ENCODE peak calls at places on chromosomes 4 and X, in eight cellular contexts. One of them, this sample, is unnamed.

GRCh38 chr4:128516568-128516967 is 229.0 kb upstream of the PGRMC2 start:
- DNase-seq in NCI-H510A treated with DMSO at 0.1 percent for 48 hours: no peak
- DNase-seq in stimulated activated CD8-positive, alpha-beta memory T cell treated with anti-CD3 and anti-CD28 coated beads, Interleukin-7, amount 100 ng/mL, for 4 hours: no peak
- DNase-seq in GM03348: peak
- DNase-seq in mesenteric fat pad: no peak
- DNase-seq in NCI-H1436 treated with DMSO at 0.1 percent for 48 hours: no peak
- DNase-seq in psoas muscle: no peak
- DNase-seq in erythroblast: peak
- DNase-seq in this sample: peak

GRCh38 chr4:110620352-110621327 is 2.2 kb downstream of the PITX2 start:
- DNase-seq in NCI-H510A treated with DMSO at 0.1 percent for 48 hours: peak
- DNase-seq in stimulated activated CD8-positive, alpha-beta memory T cell treated with anti-CD3 and anti-CD28 coated beads, Interleukin-7, amount 100 ng/mL, for 4 hours: no peak
- DNase-seq in GM03348: no peak
- DNase-seq in mesenteric fat pad: peak
- DNase-seq in NCI-H1436 treated with DMSO at 0.1 percent for 48 hours: no peak
- DNase-seq in psoas muscle: peak
- DNase-seq in erythroblast: peak
- DNase-seq in this sample: no peak

GRCh38 chrX:139559383-139560042 is 29.0 kb downstream of the F9 start:
- DNase-seq in NCI-H510A treated with DMSO at 0.1 percent for 48 hours: peak
- DNase-seq in stimulated activated CD8-positive, alpha-beta memory T cell treated with anti-CD3 and anti-CD28 coated beads, Interleukin-7, amount 100 ng/mL, for 4 hours: no peak
- DNase-seq in GM03348: peak
- DNase-seq in mesenteric fat pad: no peak
- DNase-seq in NCI-H1436 treated with DMSO at 0.1 percent for 48 hours: no peak
- DNase-seq in psoas muscle: no peak
- DNase-seq in erythroblast: peak
- DNase-seq in this sample: peak

GRCh38 chr4:81482344-81482743 is 10.6 kb upstream of the RASGEF1B start:
- DNase-seq in NCI-H510A treated with DMSO at 0.1 percent for 48 hours: no peak
- DNase-seq in stimulated activated CD8-positive, alpha-beta memory T cell treated with anti-CD3 and anti-CD28 coated beads, Interleukin-7, amount 100 ng/mL, for 4 hours: no peak
- DNase-seq in GM03348: no peak
- DNase-seq in mesenteric fat pad: no peak
- DNase-seq in NCI-H1436 treated with DMSO at 0.1 percent for 48 hours: no peak
- DNase-seq in psoas muscle: no peak
- DNase-seq in erythroblast: no peak
- DNase-seq in this sample: no peak

GRCh38 chr4:68476191-68476590 is 28.9 kb downstream of the TMPRSS11E start:
- DNase-seq in NCI-H510A treated with DMSO at 0.1 percent for 48 hours: no peak
- DNase-seq in stimulated activated CD8-positive, alpha-beta memory T cell treated with anti-CD3 and anti-CD28 coated beads, Interleukin-7, amount 100 ng/mL, for 4 hours: no peak
- DNase-seq in GM03348: peak
- DNase-seq in mesenteric fat pad: no peak
- DNase-seq in NCI-H1436 treated with DMSO at 0.1 percent for 48 hours: no peak
- DNase-seq in psoas muscle: no peak
- DNase-seq in erythroblast: no peak
- DNase-seq in this sample: peak

GRCh38 chr4:6332042-6332668 is 62.5 kb downstream of the WFS1 start:
- DNase-seq in NCI-H510A treated with DMSO at 0.1 percent for 48 hours: no peak
- DNase-seq in stimulated activated CD8-positive, alpha-beta memory T cell treated with anti-CD3 and anti-CD28 coated beads, Interleukin-7, amount 100 ng/mL, for 4 hours: no peak
- DNase-seq in GM03348: peak
- DNase-seq in mesenteric fat pad: no peak
- DNase-seq in NCI-H1436 treated with DMSO at 0.1 percent for 48 hours: no peak
- DNase-seq in psoas muscle: no peak
- DNase-seq in erythroblast: no peak
- DNase-seq in this sample: no peak

GRCh38 chr4:2042207-2042946 is 16.8 kb upstream of the NAT8L start:
- DNase-seq in NCI-H510A treated with DMSO at 0.1 percent for 48 hours: no peak
- DNase-seq in stimulated activated CD8-positive, alpha-beta memory T cell treated with anti-CD3 and anti-CD28 coated beads, Interleukin-7, amount 100 ng/mL, for 4 hours: no peak
- DNase-seq in GM03348: peak
- DNase-seq in mesenteric fat pad: peak
- DNase-seq in NCI-H1436 treated with DMSO at 0.1 percent for 48 hours: no peak
- DNase-seq in psoas muscle: no peak
- DNase-seq in erythroblast: peak
- DNase-seq in this sample: no peak

GRCh38 chrX:136028383-136028984 is 43.2 kb downstream of the SLC9A6 start:
- DNase-seq in NCI-H510A treated with DMSO at 0.1 percent for 48 hours: peak
- DNase-seq in stimulated activated CD8-positive, alpha-beta memory T cell treated with anti-CD3 and anti-CD28 coated beads, Interleukin-7, amount 100 ng/mL, for 4 hours: no peak
- DNase-seq in GM03348: peak
- DNase-seq in mesenteric fat pad: no peak
- DNase-seq in NCI-H1436 treated with DMSO at 0.1 percent for 48 hours: peak
- DNase-seq in psoas muscle: no peak
- DNase-seq in erythroblast: peak
- DNase-seq in this sample: no peak

GRCh38 chr4:54100607-54101189 is 735 bp downstream of the GSX2 start:
- DNase-seq in NCI-H510A treated with DMSO at 0.1 percent for 48 hours: no peak
- DNase-seq in stimulated activated CD8-positive, alpha-beta memory T cell treated with anti-CD3 and anti-CD28 coated beads, Interleukin-7, amount 100 ng/mL, for 4 hours: no peak
- DNase-seq in GM03348: peak
- DNase-seq in mesenteric fat pad: no peak
- DNase-seq in NCI-H1436 treated with DMSO at 0.1 percent for 48 hours: no peak
- DNase-seq in psoas muscle: no peak
- DNase-seq in erythroblast: no peak
- DNase-seq in this sample: no peak

GRCh38 chr4:182880387-182881356 is 36.5 kb downstream of the DCTD start:
- DNase-seq in NCI-H510A treated with DMSO at 0.1 percent for 48 hours: no peak
- DNase-seq in stimulated activated CD8-positive, alpha-beta memory T cell treated with anti-CD3 and anti-CD28 coated beads, Interleukin-7, amount 100 ng/mL, for 4 hours: no peak
- DNase-seq in GM03348: no peak
- DNase-seq in mesenteric fat pad: peak
- DNase-seq in NCI-H1436 treated with DMSO at 0.1 percent for 48 hours: no peak
- DNase-seq in psoas muscle: peak
- DNase-seq in erythroblast: no peak
- DNase-seq in this sample: no peak

GRCh38 chr4:10095296-10095991 is 21.2 kb downstream of the WDR1 start:
- DNase-seq in NCI-H510A treated with DMSO at 0.1 percent for 48 hours: no peak
- DNase-seq in stimulated activated CD8-positive, alpha-beta memory T cell treated with anti-CD3 and anti-CD28 coated beads, Interleukin-7, amount 100 ng/mL, for 4 hours: no peak
- DNase-seq in GM03348: no peak
- DNase-seq in mesenteric fat pad: no peak
- DNase-seq in NCI-H1436 treated with DMSO at 0.1 percent for 48 hours: no peak
- DNase-seq in psoas muscle: peak
- DNase-seq in erythroblast: no peak
- DNase-seq in this sample: no peak

GRCh38 chr4:15381806-15382338 is 46.0 kb upstream of the C1QTNF7 start:
- DNase-seq in NCI-H510A treated with DMSO at 0.1 percent for 48 hours: no peak
- DNase-seq in stimulated activated CD8-positive, alpha-beta memory T cell treated with anti-CD3 and anti-CD28 coated beads, Interleukin-7, amount 100 ng/mL, for 4 hours: no peak
- DNase-seq in GM03348: no peak
- DNase-seq in mesenteric fat pad: no peak
- DNase-seq in NCI-H1436 treated with DMSO at 0.1 percent for 48 hours: no peak
- DNase-seq in psoas muscle: no peak
- DNase-seq in erythroblast: no peak
- DNase-seq in this sample: no peak

GRCh38 chrX:5775985-5776384 is 452.7 kb downstream of the NLGN4X start:
- DNase-seq in NCI-H510A treated with DMSO at 0.1 percent for 48 hours: no peak
- DNase-seq in stimulated activated CD8-positive, alpha-beta memory T cell treated with anti-CD3 and anti-CD28 coated beads, Interleukin-7, amount 100 ng/mL, for 4 hours: no peak
- DNase-seq in GM03348: no peak
- DNase-seq in mesenteric fat pad: no peak
- DNase-seq in NCI-H1436 treated with DMSO at 0.1 percent for 48 hours: no peak
- DNase-seq in psoas muscle: no peak
- DNase-seq in erythroblast: no peak
- DNase-seq in this sample: no peak

GRCh38 chr4:13302876-13303275 is 181.3 kb downstream of the RAB28 start:
- DNase-seq in NCI-H510A treated with DMSO at 0.1 percent for 48 hours: no peak
- DNase-seq in stimulated activated CD8-positive, alpha-beta memory T cell treated with anti-CD3 and anti-CD28 coated beads, Interleukin-7, amount 100 ng/mL, for 4 hours: no peak
- DNase-seq in GM03348: peak
- DNase-seq in mesenteric fat pad: no peak
- DNase-seq in NCI-H1436 treated with DMSO at 0.1 percent for 48 hours: no peak
- DNase-seq in psoas muscle: no peak
- DNase-seq in erythroblast: no peak
- DNase-seq in this sample: peak

GRCh38 chr4:80237992-80238391 is 28.5 kb upstream of the FGF5 start:
- DNase-seq in NCI-H510A treated with DMSO at 0.1 percent for 48 hours: no peak
- DNase-seq in stimulated activated CD8-positive, alpha-beta memory T cell treated with anti-CD3 and anti-CD28 coated beads, Interleukin-7, amount 100 ng/mL, for 4 hours: no peak
- DNase-seq in GM03348: peak
- DNase-seq in mesenteric fat pad: no peak
- DNase-seq in NCI-H1436 treated with DMSO at 0.1 percent for 48 hours: no peak
- DNase-seq in psoas muscle: no peak
- DNase-seq in erythroblast: no peak
- DNase-seq in this sample: peak

GRCh38 chrX:45422216-45422925 is 221.7 kb upstream of the DIPK2B start:
- DNase-seq in NCI-H510A treated with DMSO at 0.1 percent for 48 hours: no peak
- DNase-seq in stimulated activated CD8-positive, alpha-beta memory T cell treated with anti-CD3 and anti-CD28 coated beads, Interleukin-7, amount 100 ng/mL, for 4 hours: no peak
- DNase-seq in GM03348: no peak
- DNase-seq in mesenteric fat pad: no peak
- DNase-seq in NCI-H1436 treated with DMSO at 0.1 percent for 48 hours: no peak
- DNase-seq in psoas muscle: no peak
- DNase-seq in erythroblast: no peak
- DNase-seq in this sample: peak

GRCh38 chr4:107279729-107280128 is 243.6 kb upstream of the DKK2 start:
- DNase-seq in NCI-H510A treated with DMSO at 0.1 percent for 48 hours: no peak
- DNase-seq in stimulated activated CD8-positive, alpha-beta memory T cell treated with anti-CD3 and anti-CD28 coated beads, Interleukin-7, amount 100 ng/mL, for 4 hours: no peak
- DNase-seq in GM03348: peak
- DNase-seq in mesenteric fat pad: no peak
- DNase-seq in NCI-H1436 treated with DMSO at 0.1 percent for 48 hours: no peak
- DNase-seq in psoas muscle: no peak
- DNase-seq in erythroblast: no peak
- DNase-seq in this sample: no peak

GRCh38 chr4:146333895-146334262 is 119.5 kb downstream of the REELD1 start:
- DNase-seq in NCI-H510A treated with DMSO at 0.1 percent for 48 hours: no peak
- DNase-seq in stimulated activated CD8-positive, alpha-beta memory T cell treated with anti-CD3 and anti-CD28 coated beads, Interleukin-7, amount 100 ng/mL, for 4 hours: no peak
- DNase-seq in GM03348: no peak
- DNase-seq in mesenteric fat pad: no peak
- DNase-seq in NCI-H1436 treated with DMSO at 0.1 percent for 48 hours: no peak
- DNase-seq in psoas muscle: no peak
- DNase-seq in erythroblast: no peak
- DNase-seq in this sample: no peak

GRCh38 chrX:47446971-47447370 is 36.1 kb downstream of the ZNF41 start:
- DNase-seq in NCI-H510A treated with DMSO at 0.1 percent for 48 hours: no peak
- DNase-seq in stimulated activated CD8-positive, alpha-beta memory T cell treated with anti-CD3 and anti-CD28 coated beads, Interleukin-7, amount 100 ng/mL, for 4 hours: no peak
- DNase-seq in GM03348: no peak
- DNase-seq in mesenteric fat pad: no peak
- DNase-seq in NCI-H1436 treated with DMSO at 0.1 percent for 48 hours: no peak
- DNase-seq in psoas muscle: no peak
- DNase-seq in erythroblast: no peak
- DNase-seq in this sample: no peak

GRCh38 chr4:127772769-127773671 is 9.1 kb upstream of the HSPA4L start:
- DNase-seq in NCI-H510A treated with DMSO at 0.1 percent for 48 hours: no peak
- DNase-seq in stimulated activated CD8-positive, alpha-beta memory T cell treated with anti-CD3 and anti-CD28 coated beads, Interleukin-7, amount 100 ng/mL, for 4 hours: no peak
- DNase-seq in GM03348: no peak
- DNase-seq in mesenteric fat pad: no peak
- DNase-seq in NCI-H1436 treated with DMSO at 0.1 percent for 48 hours: no peak
- DNase-seq in psoas muscle: no peak
- DNase-seq in erythroblast: peak
- DNase-seq in this sample: no peak

GRCh38 chrX:131633285-131633917 is 89.5 kb downstream of the OR13H1 start:
- DNase-seq in NCI-H510A treated with DMSO at 0.1 percent for 48 hours: peak
- DNase-seq in stimulated activated CD8-positive, alpha-beta memory T cell treated with anti-CD3 and anti-CD28 coated beads, Interleukin-7, amount 100 ng/mL, for 4 hours: no peak
- DNase-seq in GM03348: peak
- DNase-seq in mesenteric fat pad: no peak
- DNase-seq in NCI-H1436 treated with DMSO at 0.1 percent for 48 hours: no peak
- DNase-seq in psoas muscle: no peak
- DNase-seq in erythroblast: peak
- DNase-seq in this sample: peak

GRCh38 chr4:37561803-37562207 is 124.4 kb downstream of the RELL1 start:
- DNase-seq in NCI-H510A treated with DMSO at 0.1 percent for 48 hours: no peak
- DNase-seq in stimulated activated CD8-positive, alpha-beta memory T cell treated with anti-CD3 and anti-CD28 coated beads, Interleukin-7, amount 100 ng/mL, for 4 hours: no peak
- DNase-seq in GM03348: no peak
- DNase-seq in mesenteric fat pad: no peak
- DNase-seq in NCI-H1436 treated with DMSO at 0.1 percent for 48 hours: no peak
- DNase-seq in psoas muscle: no peak
- DNase-seq in erythroblast: no peak
- DNase-seq in this sample: no peak

This sample was measured in GM04504.